ENCODE peak calls at places on chromosomes 12 and 14, in nine cellular contexts. Q, H, O, M, E, X, P, K and R are unnamed samples.

GRCh38 chr14:77638738-77639137 is 22.3 kb upstream of the SPTLC2 start:
- DNase-seq in O (no peak), K (no peak), M (no peak), X (no peak), Q (no peak), H (no peak), E (no peak), P (no peak), R (no peak)

GRCh38 chr12:102010265-102010994 is 51.4 kb downstream of the WASHC3 start:
- DNase-seq in X (peak; percentile 75), K (peak; percentile 84), M (no peak), Q (no peak), O (no peak), P (no peak), E (no peak), H (no peak), R (no peak)

GRCh38 chr14:104889374-104889755 is 24.3 kb downstream of the CEP170B start:
- DNase-seq in M (no peak), X (no peak), H (peak; percentile 12), K (no peak), E (no peak), O (peak; percentile 2), P (peak; percentile 11), Q (peak; percentile 42), R (no peak)

GRCh38 chr12:12749433-12749832 is 32.3 kb downstream of the CDKN1B start:
- DNase-seq in E (peak; percentile 51), P (no peak), Q (no peak), X (no peak), O (no peak), K (no peak), H (no peak), M (no peak), R (no peak)

GRCh38 chr12:96425973-96426372 is 25.7 kb upstream of the CDK17 start:
- DNase-seq in X (no peak), K (no peak), O (no peak), M (no peak), E (no peak), Q (no peak), P (no peak), H (no peak), R (no peak)

GRCh38 chr12:124273630-124274029 is 21.3 kb upstream of the RFLNA start:
- DNase-seq in M (no peak), Q (peak; percentile 94), K (peak; percentile 37), X (no peak), P (no peak), O (no peak), H (no peak), E (peak; percentile 34), R (no peak)

GRCh38 chr12:120100630-120101029 is 15.9 kb downstream of the RAB35 start:
- DNase-seq in H (no peak), K (no peak), Q (no peak), P (peak; percentile 76), M (peak; percentile 90), X (no peak), O (peak; percentile 53), E (no peak), R (no peak)

GRCh38 chr14:96653597-96653996 is 143.6 kb upstream of the VRK1 start:
- DNase-seq in H (no peak), E (no peak), K (no peak), X (no peak), Q (no peak), O (no peak), M (no peak), P (no peak), R (no peak)

GRCh38 chr14:51305761-51306160 is 65.7 kb downstream of the TMX1 start:
- DNase-seq in M (no peak), X (no peak), H (no peak), E (no peak), Q (no peak), O (no peak), P (no peak), K (no peak), R (no peak)

GRCh38 chr14:99055816-99056215 is 216.2 kb downstream of the BCL11B start:
- DNase-seq in O (no peak), M (no peak), H (no peak), X (peak; percentile 78), K (no peak), P (no peak), E (no peak), Q (no peak), R (no peak)

GRCh38 chr12:81874166-81874565 is 115.0 kb upstream of the PPFIA2 start:
- DNase-seq in M (no peak), O (no peak), K (no peak), P (no peak), E (peak; percentile 45), Q (no peak), X (no peak), H (no peak), R (no peak)

GRCh38 chr12:40171501-40171900 is 53.3 kb upstream of the LRRK2 start:
- DNase-seq in H (no peak), Q (no peak), M (no peak), O (no peak), P (no peak), E (no peak), X (no peak), K (no peak), R (no peak)

GRCh38 chr12:20374775-20375174 is 6.4 kb downstream of the PDE3A start:
- DNase-seq in K (no peak), H (no peak), Q (no peak), O (no peak), P (no peak), E (no peak), X (no peak), M (no peak), R (no peak)

GRCh38 chr14:66038214-66038977 is 447.8 kb upstream of the CCDC196 start:
- DNase-seq in O (no peak), P (no peak), E (peak; percentile 34), M (peak; percentile 42), K (no peak), X (no peak), H (no peak), Q (no peak), R (no peak)

GRCh38 chr12:56082967-56083366 is 3.0 kb downstream of the ERBB3 start:
- DNase-seq in M (no peak), H (no peak), P (no peak), O (no peak), E (no peak), X (no peak), Q (no peak), K (no peak), R (no peak)

GRCh38 chr14:79587194-79587593 is 624.1 kb downstream of the DIO2 start:
- DNase-seq in M (no peak), H (no peak), E (peak; percentile 9), K (no peak), Q (no peak), X (no peak), P (no peak), O (no peak), R (no peak)

GRCh38 chr14:105890474-105891220 is 364.3 kb downstream of the TMEM121 start:
- DNase-seq in K (no peak), X (peak; percentile 31), M (peak; percentile 14), O (no peak), H (no peak), E (no peak), Q (peak; percentile 11), P (peak; percentile 4), R (peak; percentile 10)

GRCh38 chr14:57171903-57172302 is 96.8 kb downstream of the EXOC5 start:
- DNase-seq in O (no peak), H (no peak), M (no peak), X (no peak), P (no peak), K (no peak), E (no peak), Q (no peak), R (no peak)

GRCh38 chr14:52266179-52266578 is 1.3 kb upstream of the PTGDR start:
- DNase-seq in X (no peak), O (no peak), K (no peak), H (no peak), P (no peak), Q (no peak), E (no peak), M (peak; percentile 58), R (no peak)

GRCh38 chr14:69500096-69500495 is 15.6 kb downstream of the PLEKHD1 start:
- DNase-seq in K (no peak), O (no peak), E (no peak), M (no peak), X (no peak), Q (no peak), P (no peak), H (no peak), R (no peak)

GRCh38 chr14:64628940-64629403 is 75.3 kb upstream of the PLEKHG3 start:
- DNase-seq in K (no peak), X (no peak), Q (peak; percentile 64), O (no peak), M (no peak), P (no peak), E (no peak), H (no peak), R (no peak)
- TF ChIP-seq CTCF in K (no peak), X (no peak), Q (no peak), O (no peak), M (no peak), P (no peak), E (no peak), H (no peak), R (no peak)

DNA sequence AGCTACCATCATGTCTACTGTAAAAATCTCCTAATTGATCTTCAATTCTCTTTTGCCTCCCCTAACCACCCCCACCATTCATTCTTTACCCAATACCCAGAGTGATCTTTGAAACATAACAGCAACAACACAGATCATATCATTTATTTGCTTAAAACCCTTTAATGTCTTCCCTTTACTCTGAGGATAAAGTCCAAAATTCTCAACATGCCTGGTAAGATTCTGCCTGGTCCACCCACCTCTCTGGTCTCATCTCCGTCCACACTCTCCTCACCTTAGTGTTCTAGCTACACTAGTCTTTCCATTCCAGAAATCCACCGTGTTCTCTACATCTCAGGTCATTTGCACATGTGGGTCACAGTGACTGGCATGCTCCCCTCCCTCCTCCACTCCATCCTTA is 27.7 kb downstream of the SLC38A4 start:
- DNase-seq in K (no peak), E (no peak), H (no peak), P (no peak), Q (no peak), O (no peak), M (no peak), X (no peak), R (no peak)
- TF ChIP-seq CTCF in K (no peak), E (no peak), H (no peak), P (no peak), Q (no peak), O (no peak), M (no peak), X (no peak), R (no peak)

GRCh38 chr12:127270193-127270592 is 996.8 kb upstream of the TMEM132C start:
- DNase-seq in O (no peak), P (no peak), M (no peak), Q (no peak), E (no peak), K (no peak), H (no peak), X (no peak), R (no peak)
- TF ChIP-seq CTCF in O (no peak), P (no peak), M (no peak), Q (no peak), E (no peak), K (no peak), H (no peak), X (no peak), R (no peak)

DNA sequence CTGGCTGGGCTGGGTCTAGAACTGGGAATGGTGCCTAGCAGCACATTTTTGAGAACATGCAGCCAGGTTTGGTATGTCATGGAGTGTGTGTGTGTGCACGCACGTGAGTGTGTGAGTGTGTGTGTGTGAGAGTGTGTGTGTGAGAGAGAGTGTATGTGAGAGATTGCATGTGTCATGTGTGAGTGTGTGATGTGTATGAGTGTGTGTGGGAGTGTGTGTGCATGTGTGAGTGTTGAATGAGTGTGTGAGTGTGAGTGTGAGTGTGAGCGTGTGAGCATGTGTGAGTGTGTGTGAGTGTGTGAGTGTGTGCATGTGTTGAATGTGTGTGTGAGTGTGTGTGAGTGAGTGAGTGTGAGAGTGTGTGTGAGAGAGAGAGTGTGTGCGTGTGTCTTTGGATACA is 108.9 kb upstream of the ETV6 start:
- DNase-seq in O (no peak), P (no peak), E (no peak), H (no peak), Q (no peak), M (no peak), X (no peak), K (no peak), R (no peak)
- TF ChIP-seq CTCF in O (no peak), P (no peak), E (no peak), H (no peak), Q (no peak), M (no peak), X (no peak), K (no peak), R (no peak)